ENCODE peak calls at places on chromosomes 6 and 20, in eight cellular contexts. One of them, this sample, is unnamed.

GRCh38 chr20:49672109-49672681 is 41.5 kb downstream of the B4GALT5 start:
- DNase-seq in fibroblast of the aortic adventitia: no peak
- DNase-seq in endothelial cell: no peak
- DNase-seq in OCI-LY7: peak
- DNase-seq in CD8-positive, alpha-beta T cell: no peak
- DNase-seq in endothelial cell of umbilical vein: no peak
- DNase-seq in left lung: no peak
- DNase-seq in tibial artery: no peak
- DNase-seq in this sample: no peak

GRCh38 chr20:22489614-22490286 is 94.6 kb downstream of the FOXA2 start:
- DNase-seq in fibroblast of the aortic adventitia: no peak
- DNase-seq in endothelial cell: no peak
- DNase-seq in OCI-LY7: no peak
- DNase-seq in CD8-positive, alpha-beta T cell: no peak
- DNase-seq in endothelial cell of umbilical vein: no peak
- DNase-seq in left lung: no peak
- DNase-seq in tibial artery: no peak
- DNase-seq in this sample: no peak

GRCh38 chr6:126553856-126554255 is 213.9 kb downstream of the CENPW start:
- DNase-seq in fibroblast of the aortic adventitia: no peak
- DNase-seq in endothelial cell: no peak
- DNase-seq in OCI-LY7: no peak
- DNase-seq in CD8-positive, alpha-beta T cell: no peak
- DNase-seq in endothelial cell of umbilical vein: no peak
- DNase-seq in left lung: no peak
- DNase-seq in tibial artery: no peak
- DNase-seq in this sample: no peak

GRCh38 chr20:38723069-38723981 is 961 bp upstream of the SLC32A1 start:
- DNase-seq in fibroblast of the aortic adventitia: no peak
- DNase-seq in endothelial cell: peak
- DNase-seq in OCI-LY7: no peak
- DNase-seq in CD8-positive, alpha-beta T cell: no peak
- DNase-seq in endothelial cell of umbilical vein: no peak
- DNase-seq in left lung: no peak
- DNase-seq in tibial artery: no peak
- DNase-seq in this sample: no peak

GRCh38 chr20:5024103-5024502 is 22.8 kb upstream of the SLC23A2 start:
- DNase-seq in fibroblast of the aortic adventitia: peak
- DNase-seq in endothelial cell: no peak
- DNase-seq in OCI-LY7: no peak
- DNase-seq in CD8-positive, alpha-beta T cell: no peak
- DNase-seq in endothelial cell of umbilical vein: no peak
- DNase-seq in left lung: no peak
- DNase-seq in tibial artery: no peak
- DNase-seq in this sample: no peak

GRCh38 chr6:122202576-122203137 is 196.8 kb upstream of the HSF2 start:
- DNase-seq in fibroblast of the aortic adventitia: no peak
- DNase-seq in endothelial cell: no peak
- DNase-seq in OCI-LY7: no peak
- DNase-seq in CD8-positive, alpha-beta T cell: no peak
- DNase-seq in endothelial cell of umbilical vein: no peak
- DNase-seq in left lung: no peak
- DNase-seq in tibial artery: no peak
- DNase-seq in this sample: no peak

GRCh38 chr6:31882344-31882743 is 3.5 kb upstream of the SLC44A4 start:
- DNase-seq in fibroblast of the aortic adventitia: no peak
- DNase-seq in endothelial cell: no peak
- DNase-seq in OCI-LY7: no peak
- DNase-seq in CD8-positive, alpha-beta T cell: no peak
- DNase-seq in endothelial cell of umbilical vein: peak
- DNase-seq in left lung: no peak
- DNase-seq in tibial artery: no peak
- DNase-seq in this sample: no peak

GRCh38 chr6:89895273-89895874 is 1.1 kb downstream of the GJA10 start:
- DNase-seq in fibroblast of the aortic adventitia: peak
- DNase-seq in endothelial cell: peak
- DNase-seq in OCI-LY7: no peak
- DNase-seq in CD8-positive, alpha-beta T cell: no peak
- DNase-seq in endothelial cell of umbilical vein: peak
- DNase-seq in left lung: no peak
- DNase-seq in tibial artery: no peak
- DNase-seq in this sample: peak

GRCh38 chr6:85041376-85041775 is 277.0 kb upstream of the TBX18 start:
- DNase-seq in fibroblast of the aortic adventitia: no peak
- DNase-seq in endothelial cell: no peak
- DNase-seq in OCI-LY7: no peak
- DNase-seq in CD8-positive, alpha-beta T cell: no peak
- DNase-seq in endothelial cell of umbilical vein: peak
- DNase-seq in left lung: no peak
- DNase-seq in tibial artery: no peak
- DNase-seq in this sample: no peak

GRCh38 chr6:67916389-67916788 is 718.7 kb upstream of the ADGRB3 start:
- DNase-seq in fibroblast of the aortic adventitia: peak
- DNase-seq in endothelial cell: no peak
- DNase-seq in OCI-LY7: no peak
- DNase-seq in CD8-positive, alpha-beta T cell: no peak
- DNase-seq in endothelial cell of umbilical vein: no peak
- DNase-seq in left lung: no peak
- DNase-seq in tibial artery: no peak
- DNase-seq in this sample: peak

GRCh38 chr6:158347335-158347734 is 35.1 kb downstream of the TULP4 start:
- DNase-seq in fibroblast of the aortic adventitia: no peak
- DNase-seq in endothelial cell: no peak
- DNase-seq in OCI-LY7: no peak
- DNase-seq in CD8-positive, alpha-beta T cell: no peak
- DNase-seq in endothelial cell of umbilical vein: no peak
- DNase-seq in left lung: no peak
- DNase-seq in tibial artery: no peak
- DNase-seq in this sample: no peak

GRCh38 chr6:26502169-26502568 is 2.1 kb downstream of the BTN1A1 start:
- DNase-seq in fibroblast of the aortic adventitia: no peak
- DNase-seq in endothelial cell: no peak
- DNase-seq in OCI-LY7: peak
- DNase-seq in CD8-positive, alpha-beta T cell: no peak
- DNase-seq in endothelial cell of umbilical vein: no peak
- DNase-seq in left lung: no peak
- DNase-seq in tibial artery: no peak
- DNase-seq in this sample: no peak

GRCh38 chr6:107132330-107132954 is 17.1 kb upstream of the BEND3 start:
- DNase-seq in fibroblast of the aortic adventitia: peak
- DNase-seq in endothelial cell: peak
- DNase-seq in OCI-LY7: peak
- DNase-seq in CD8-positive, alpha-beta T cell: peak
- DNase-seq in endothelial cell of umbilical vein: peak
- DNase-seq in left lung: no peak
- DNase-seq in tibial artery: no peak
- DNase-seq in this sample: peak

GRCh38 chr6:78810146-78810545 is 57.2 kb upstream of the IRAK1BP1 start:
- DNase-seq in fibroblast of the aortic adventitia: peak
- DNase-seq in endothelial cell: peak
- DNase-seq in OCI-LY7: no peak
- DNase-seq in CD8-positive, alpha-beta T cell: no peak
- DNase-seq in endothelial cell of umbilical vein: peak
- DNase-seq in left lung: no peak
- DNase-seq in tibial artery: no peak
- DNase-seq in this sample: peak

GRCh38 chr20:17570347-17571152 is 675 bp downstream of the DSTN start:
- DNase-seq in fibroblast of the aortic adventitia: peak
- DNase-seq in endothelial cell: peak
- DNase-seq in OCI-LY7: peak
- DNase-seq in CD8-positive, alpha-beta T cell: peak
- DNase-seq in endothelial cell of umbilical vein: peak
- DNase-seq in left lung: no peak
- DNase-seq in tibial artery: peak
- DNase-seq in this sample: peak

GRCh38 chr20:34705383-34706021 is 1.4 kb downstream of the TP53INP2 start:
- DNase-seq in fibroblast of the aortic adventitia: peak
- DNase-seq in endothelial cell: peak
- DNase-seq in OCI-LY7: no peak
- DNase-seq in CD8-positive, alpha-beta T cell: peak
- DNase-seq in endothelial cell of umbilical vein: peak
- DNase-seq in left lung: no peak
- DNase-seq in tibial artery: peak
- DNase-seq in this sample: no peak

GRCh38 chr6:68527691-68528090 is 107.4 kb upstream of the ADGRB3 start:
- DNase-seq in fibroblast of the aortic adventitia: no peak
- DNase-seq in endothelial cell: no peak
- DNase-seq in OCI-LY7: no peak
- DNase-seq in CD8-positive, alpha-beta T cell: no peak
- DNase-seq in endothelial cell of umbilical vein: no peak
- DNase-seq in left lung: no peak
- DNase-seq in tibial artery: no peak
- DNase-seq in this sample: no peak

GRCh38 chr20:58585753-58586540 is 65.1 kb upstream of the STX16 start:
- DNase-seq in fibroblast of the aortic adventitia: no peak
- DNase-seq in endothelial cell: no peak
- DNase-seq in OCI-LY7: no peak
- DNase-seq in CD8-positive, alpha-beta T cell: no peak
- DNase-seq in endothelial cell of umbilical vein: no peak
- DNase-seq in left lung: no peak
- DNase-seq in tibial artery: peak
- DNase-seq in this sample: no peak

GRCh38 chr6:69795469-69796080 is 1.2 kb downstream of the LMBRD1 start:
- DNase-seq in fibroblast of the aortic adventitia: peak
- DNase-seq in endothelial cell: no peak
- DNase-seq in OCI-LY7: peak
- DNase-seq in CD8-positive, alpha-beta T cell: no peak
- DNase-seq in endothelial cell of umbilical vein: no peak
- DNase-seq in left lung: no peak
- DNase-seq in tibial artery: no peak
- DNase-seq in this sample: no peak

GRCh38 chr20:62782149-62782892 is 14.0 kb upstream of the MRGBP start:
- DNase-seq in fibroblast of the aortic adventitia: no peak
- DNase-seq in endothelial cell: no peak
- DNase-seq in OCI-LY7: no peak
- DNase-seq in CD8-positive, alpha-beta T cell: no peak
- DNase-seq in endothelial cell of umbilical vein: no peak
- DNase-seq in left lung: no peak
- DNase-seq in tibial artery: no peak
- DNase-seq in this sample: no peak
- TF ChIP-seq CTCF in fibroblast of the aortic adventitia: no peak
- TF ChIP-seq CTCF in endothelial cell: no peak
- TF ChIP-seq CTCF in OCI-LY7: no peak
- TF ChIP-seq CTCF in CD8-positive, alpha-beta T cell: no peak
- TF ChIP-seq CTCF in endothelial cell of umbilical vein: no peak
- TF ChIP-seq CTCF in left lung: no peak
- TF ChIP-seq CTCF in tibial artery: no peak
- TF ChIP-seq CTCF in this sample: no peak

GRCh38 chr6:135895231-135895931 is 43.9 kb downstream of the PDE7B start:
- DNase-seq in fibroblast of the aortic adventitia: no peak
- DNase-seq in endothelial cell: no peak
- DNase-seq in OCI-LY7: no peak
- DNase-seq in CD8-positive, alpha-beta T cell: no peak
- DNase-seq in endothelial cell of umbilical vein: no peak
- DNase-seq in left lung: no peak
- DNase-seq in tibial artery: no peak
- DNase-seq in this sample: no peak

GRCh38 chr6:135902756-135903331 is 51.3 kb downstream of the PDE7B start:
- DNase-seq in fibroblast of the aortic adventitia: peak
- DNase-seq in endothelial cell: no peak
- DNase-seq in OCI-LY7: no peak
- DNase-seq in CD8-positive, alpha-beta T cell: no peak
- DNase-seq in endothelial cell of umbilical vein: peak
- DNase-seq in left lung: no peak
- DNase-seq in tibial artery: no peak
- DNase-seq in this sample: no peak

GRCh38 chr6:135901776-135902524 is 50.4 kb downstream of the PDE7B start:
- DNase-seq in fibroblast of the aortic adventitia: peak
- DNase-seq in endothelial cell: no peak
- DNase-seq in OCI-LY7: no peak
- DNase-seq in CD8-positive, alpha-beta T cell: peak
- DNase-seq in endothelial cell of umbilical vein: no peak
- DNase-seq in left lung: no peak
- DNase-seq in tibial artery: peak
- DNase-seq in this sample: peak

GRCh38 chr6:135897087-135897486 is 45.6 kb downstream of the PDE7B start:
- DNase-seq in fibroblast of the aortic adventitia: no peak
- DNase-seq in endothelial cell: no peak
- DNase-seq in OCI-LY7: no peak
- DNase-seq in CD8-positive, alpha-beta T cell: no peak
- DNase-seq in endothelial cell of umbilical vein: no peak
- DNase-seq in left lung: no peak
- DNase-seq in tibial artery: no peak
- DNase-seq in this sample: no peak
- TF ChIP-seq CTCF in fibroblast of the aortic adventitia: no peak
- TF ChIP-seq CTCF in endothelial cell: no peak
- TF ChIP-seq CTCF in OCI-LY7: no peak
- TF ChIP-seq CTCF in CD8-positive, alpha-beta T cell: no peak
- TF ChIP-seq CTCF in endothelial cell of umbilical vein: no peak
- TF ChIP-seq CTCF in left lung: no peak
- TF ChIP-seq CTCF in tibial artery: no peak
- TF ChIP-seq CTCF in this sample: no peak

GRCh38 chr6:116615937-116616756 is at the start of gene RSPH4A:
- DNase-seq in fibroblast of the aortic adventitia: peak
- DNase-seq in endothelial cell: peak
- DNase-seq in OCI-LY7: peak
- DNase-seq in CD8-positive, alpha-beta T cell: peak
- DNase-seq in endothelial cell of umbilical vein: peak
- DNase-seq in left lung: peak
- DNase-seq in tibial artery: peak
- DNase-seq in this sample: peak
- TF ChIP-seq CTCF in fibroblast of the aortic adventitia: no peak
- TF ChIP-seq CTCF in endothelial cell: no peak
- TF ChIP-seq CTCF in OCI-LY7: no peak
- TF ChIP-seq CTCF in CD8-positive, alpha-beta T cell: no peak
- TF ChIP-seq CTCF in endothelial cell of umbilical vein: no peak
- TF ChIP-seq CTCF in left lung: no peak
- TF ChIP-seq CTCF in tibial artery: no peak
- TF ChIP-seq CTCF in this sample: peak

DNA sequence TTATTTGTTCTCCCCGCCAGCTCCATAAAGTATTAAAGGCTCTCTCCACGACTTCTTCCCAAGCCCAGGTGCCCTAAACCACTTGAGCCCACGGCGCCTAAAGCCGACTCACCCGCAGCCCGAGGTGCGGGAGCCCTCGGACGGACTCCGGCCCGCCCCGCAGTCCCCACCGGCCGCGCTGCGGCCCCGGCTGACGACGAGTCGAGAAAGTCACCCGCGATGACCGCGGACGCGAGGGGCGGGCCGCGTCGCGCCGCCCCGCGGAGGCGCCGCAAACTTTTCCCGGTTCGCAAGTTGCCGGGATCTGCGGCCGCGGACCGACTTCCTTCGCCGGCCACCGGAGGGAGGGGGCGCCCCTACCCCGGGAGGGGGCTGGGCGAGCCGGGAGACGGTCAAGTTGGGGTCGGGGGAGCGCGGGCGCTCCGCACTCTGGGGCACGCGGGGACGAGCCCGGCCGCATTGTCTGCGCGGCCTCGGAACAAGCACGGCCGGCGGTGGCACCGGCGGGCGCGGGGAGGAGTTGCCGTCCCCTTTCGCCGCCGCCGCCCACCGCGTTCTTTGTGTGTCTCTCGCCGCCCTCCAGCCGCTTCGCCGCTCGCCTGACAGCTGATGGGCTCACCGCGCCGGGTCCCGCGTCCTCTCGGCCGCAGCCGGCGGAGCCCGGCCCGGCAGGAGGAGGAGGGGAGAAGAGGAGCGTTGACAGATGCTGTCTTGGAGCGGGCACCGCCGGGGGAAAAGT is 131.5 kb downstream of the OGFRL1 start:
- DNase-seq in fibroblast of the aortic adventitia: no peak
- DNase-seq in endothelial cell: peak
- DNase-seq in OCI-LY7: no peak
- DNase-seq in CD8-positive, alpha-beta T cell: no peak
- DNase-seq in endothelial cell of umbilical vein: peak
- DNase-seq in left lung: peak
- DNase-seq in tibial artery: peak
- DNase-seq in this sample: peak
- TF ChIP-seq CTCF in fibroblast of the aortic adventitia: peak
- TF ChIP-seq CTCF in endothelial cell: no peak
- TF ChIP-seq CTCF in OCI-LY7: no peak
- TF ChIP-seq CTCF in CD8-positive, alpha-beta T cell: no peak
- TF ChIP-seq CTCF in endothelial cell of umbilical vein: peak
- TF ChIP-seq CTCF in left lung: peak
- TF ChIP-seq CTCF in tibial artery: peak
- TF ChIP-seq CTCF in this sample: peak

This sample was measured in astrocyte of the spinal cord.